ENCODE peak calls at places on chromosomes 12 and 14, in four cellular contexts. W is RWPE1, I is nucleus accumbens, Q is H7. F is an unnamed sample.

GRCh38 chr12:113130457-113131135 is 5.0 kb downstream of the RASAL1 start:
- DNase-seq in I (no peak), W (no peak), Q (peak), F (peak)

GRCh38 chr12:46921048-46921753 is 95.4 kb upstream of the SLC38A4 start:
- DNase-seq in I (no peak), Q (no peak), W (peak), F (no peak)

GRCh38 chr12:100868487-100868886 is 73.9 kb downstream of the ANO4 start:
- DNase-seq in Q (no peak), W (no peak), I (no peak), F (no peak)

GRCh38 chr12:56897844-56898341 is 36.3 kb downstream of the SDR9C7 start:
- DNase-seq in I (no peak), Q (no peak), W (peak), F (no peak)

GRCh38 chr12:93638095-93638494 is 39.1 kb upstream of the CRADD start:
- DNase-seq in Q (no peak), I (no peak), W (no peak), F (no peak)

GRCh38 chr14:93036652-93037341 is 78.9 kb downstream of the ITPK1 start:
- DNase-seq in I (peak), W (no peak), Q (no peak), F (no peak)

GRCh38 chr12:116697305-116698130 is 40.4 kb downstream of the SPRING1 start:
- DNase-seq in W (no peak), I (no peak), Q (peak), F (peak)

GRCh38 chr12:75632452-75632851 is 121.0 kb upstream of the KRR1 start:
- DNase-seq in Q (peak), I (no peak), W (no peak), F (no peak)

GRCh38 chr14:90439874-90440442 is 43.1 kb downstream of the CALM1 start:
- DNase-seq in I (no peak), Q (peak), W (no peak), F (peak)

GRCh38 chr12:114774181-114774580 is 90.2 kb upstream of the TBX3 start:
- DNase-seq in W (no peak), I (no peak), Q (no peak), F (no peak)

GRCh38 chr12:101501410-101502045 is 26.4 kb downstream of the SPIC start:
- DNase-seq in I (no peak), W (no peak), Q (no peak), F (no peak)

GRCh38 chr12:129887047-129887568 is 16.7 kb downstream of the TMEM132D start:
- DNase-seq in I (no peak), Q (no peak), W (no peak), F (no peak)

GRCh38 chr14:73567951-73568885 is 795 bp upstream of the ACOT2 start:
- DNase-seq in W (no peak), Q (peak), I (no peak), F (no peak)

GRCh38 chr12:127496255-127496654 is 770.7 kb upstream of the TMEM132C start:
- DNase-seq in Q (peak), I (no peak), W (no peak), F (no peak)

GRCh38 chr12:109927622-109928021 is 27.5 kb downstream of the TCHP start:
- DNase-seq in Q (peak), I (no peak), W (peak), F (peak)

GRCh38 chr12:91952916-91953315 is 192.7 kb downstream of the BTG1 start:
- DNase-seq in I (no peak), W (no peak), Q (no peak), F (no peak)

GRCh38 chr12:94404854-94405253 is 54.8 kb downstream of the CEP83 start:
- DNase-seq in Q (no peak), I (no peak), W (no peak), F (no peak)

GRCh38 chr12:12786716-12787601 is 1.5 kb downstream of the APOLD1 start:
- DNase-seq in Q (peak), I (peak), W (peak), F (peak)

GRCh38 chr14:67515386-67516079 is 17.6 kb upstream of the PLEKHH1 start:
- DNase-seq in W (no peak), Q (peak), I (no peak), F (peak)

GRCh38 chr12:108854055-108854452 is 3.3 kb downstream of the SSH1 start:
- DNase-seq in Q (peak), W (peak), I (no peak), F (no peak)

GRCh38 chr14:99188721-99189120 is 83.3 kb downstream of the BCL11B start:
- DNase-seq in W (no peak), Q (peak), I (no peak), F (peak)

GRCh38 chr14:68951051-68951797 is 27.9 kb downstream of the ACTN1 start:
- DNase-seq in I (no peak), Q (no peak), W (peak), F (no peak)

GRCh38 chr14:88166616-88167015 is 156.5 kb downstream of the KCNK10 start:
- DNase-seq in I (no peak), Q (no peak), W (peak), F (no peak)

GRCh38 chr14:53338192-53338591 is 185.1 kb upstream of the DDHD1 start:
- DNase-seq in Q (no peak), I (no peak), W (no peak), F (no peak)

GRCh38 chr12:40170593-40170992 is 54.2 kb upstream of the LRRK2 start:
- DNase-seq in I (no peak), W (no peak), Q (no peak), F (no peak)

GRCh38 chr14:58829594-58829993 is 191.8 kb downstream of the DACT1 start:
- DNase-seq in Q (no peak), I (no peak), W (peak), F (no peak)

GRCh38 chr14:71474866-71475265 is 457.4 kb upstream of the RGS6 start:
- DNase-seq in I (no peak), W (no peak), Q (no peak), F (no peak)

GRCh38 chr12:6752181-6752930 is 585 bp downstream of the MLF2 start:
- DNase-seq in Q (peak), W (peak), I (no peak), F (peak)

GRCh38 chr12:10354502-10354901 is 35.3 kb downstream of the KLRK1 start:
- DNase-seq in Q (no peak), W (no peak), I (no peak), F (no peak)

GRCh38 chr12:113500662-113501435 is 29.2 kb upstream of the LHX5 start:
- DNase-seq in Q (peak), I (no peak), W (no peak), F (peak)

GRCh38 chr14:30551460-30551859 is 7.5 kb upstream of the G2E3 start:
- DNase-seq in W (no peak), I (no peak), Q (no peak), F (no peak)

GRCh38 chr12:57694459-57695019 is 607 bp downstream of the OS9 start:
- DNase-seq in I (no peak), W (peak), Q (no peak), F (peak)

GRCh38 chr14:31479026-31479425 is 8.8 kb downstream of the GPR33 start:
- DNase-seq in W (no peak), Q (no peak), I (no peak), F (no peak)